ENCODE peak calls at places on chromosomes 5 and 9, in five cellular contexts. S is HepG2, D is GM12878, J is K562, P is H1. Z is an unnamed sample.

GRCh38 chr5:143931389-143931984 is 119.5 kb downstream of the HMHB1 start:
- DNase-seq in S (no peak), D (no peak), J (no peak), P (no peak), Z (no peak)

GRCh38 chr5:146607663-146608315 is 91.8 kb upstream of the GPR151 start:
- DNase-seq in S (no peak), D (no peak), J (no peak), P (no peak), Z (no peak)

GRCh38 chr5:136424835-136425694 is 59.7 kb upstream of the TRPC7 start:
- DNase-seq in S (peak), D (no peak), J (peak), P (peak), Z (peak)

GRCh38 chr9:91424403-91425176 is 958 bp upstream of the NFIL3 start:
- DNase-seq in S (peak), D (no peak), J (peak), P (no peak), Z (no peak)

GRCh38 chr5:60148356-60148755 is 254.8 kb upstream of the PDE4D start:
- DNase-seq in S (no peak), D (no peak), J (no peak), P (no peak), Z (no peak)

GRCh38 chr5:60677831-60678664 is 21.9 kb downstream of the DEPDC1B start:
- DNase-seq in S (peak), D (peak), J (peak), P (no peak), Z (no peak)

GRCh38 chr5:53397845-53398244 is 82.6 kb upstream of the FST start:
- DNase-seq in S (no peak), D (no peak), J (no peak), P (no peak), Z (peak)

GRCh38 chr9:34125681-34126206 is 754 bp downstream of the DCAF12 start:
- DNase-seq in S (peak), D (no peak), J (peak), P (no peak), Z (no peak)

GRCh38 chr9:92740446-92740961 is 24.1 kb downstream of the BICD2 start:
- DNase-seq in S (no peak), D (no peak), J (no peak), P (no peak), Z (no peak)

GRCh38 chr5:58127486-58128220 is 332.2 kb downstream of the PLK2 start:
- DNase-seq in S (no peak), D (no peak), J (no peak), P (no peak), Z (no peak)

GRCh38 chr9:86600291-86600690 is 246.1 kb upstream of the TUT7 start:
- DNase-seq in S (no peak), D (no peak), J (no peak), P (no peak), Z (no peak)

GRCh38 chr5:132110195-132110594 is 36.6 kb downstream of the CSF2 start:
- DNase-seq in S (no peak), D (no peak), J (no peak), P (no peak), Z (no peak)

GRCh38 chr9:109264865-109265532 is 55.9 kb downstream of the EPB41L4B start:
- DNase-seq in S (no peak), D (no peak), J (no peak), P (no peak), Z (no peak)

GRCh38 chr9:129175515-129175824 is 2.6 kb downstream of the IER5L start:
- DNase-seq in S (no peak), D (no peak), J (no peak), P (no peak), Z (peak)

GRCh38 chr9:129174724-129175514 is 3.1 kb downstream of the IER5L start:
- DNase-seq in S (peak), D (no peak), J (peak), P (no peak), Z (peak)

GRCh38 chr9:129177443-129177790 is 644 bp downstream of the IER5L start:
- DNase-seq in S (no peak), D (no peak), J (peak), P (no peak), Z (no peak)

GRCh38 chr9:129176786-129177442 is 1.1 kb downstream of the IER5L start:
- DNase-seq in S (no peak), D (no peak), J (no peak), P (no peak), Z (no peak)

GRCh38 chr9:129175825-129176633 is 2.0 kb downstream of the IER5L start:
- DNase-seq in S (peak), D (peak), J (peak), P (no peak), Z (peak)
- TF ChIP-seq POLR2AphosphoS5 in S (peak), D (no peak), J (no peak), P (no peak), Z (peak)

GRCh38 chr5:80406980-80407734 is 707 bp upstream of the ZFYVE16 start:
- DNase-seq in S (peak), D (no peak), J (no peak), P (no peak), Z (no peak)
- TF ChIP-seq ZNF274 in S (no peak), D (no peak), J (no peak), P (no peak), Z (no peak)

GRCh38 chr9:69120380-69121154 is 53.5 kb upstream of the TJP2 start:
- DNase-seq in S (peak), D (no peak), J (no peak), P (peak), Z (peak)

GRCh38 chr9:69122391-69123141 is 51.5 kb upstream of the TJP2 start:
- DNase-seq in S (peak), D (no peak), J (no peak), P (no peak), Z (peak)

GRCh38 chr9:69121155-69122085 is 52.7 kb upstream of the TJP2 start:
- DNase-seq in S (peak), D (no peak), J (no peak), P (no peak), Z (no peak)

GRCh38 chr9:69118656-69119055 is 55.4 kb upstream of the TJP2 start:
- DNase-seq in S (no peak), D (no peak), J (no peak), P (no peak), Z (no peak)

GRCh38 chr9:69122086-69122390 is 52.0 kb upstream of the TJP2 start:
- DNase-seq in S (peak), D (no peak), J (no peak), P (no peak), Z (no peak)
- TF ChIP-seq POLR2AphosphoS5 in S (no peak), D (no peak), J (no peak), P (no peak), Z (no peak)

GRCh38 chr5:56479126-56479525 is 246.0 kb upstream of the ANKRD55 start:
- DNase-seq in S (no peak), D (no peak), J (no peak), P (no peak), Z (no peak)

GRCh38 chr5:56479701-56480304 is 246.7 kb upstream of the ANKRD55 start:
- DNase-seq in S (no peak), D (peak), J (no peak), P (no peak), Z (no peak)

GRCh38 chr5:56481147-56481997 is 248.2 kb upstream of the ANKRD55 start:
- DNase-seq in S (peak), D (peak), J (no peak), P (no peak), Z (no peak)

GRCh38 chr5:56481998-56482698 is 249.0 kb upstream of the ANKRD55 start:
- DNase-seq in S (no peak), D (no peak), J (no peak), P (no peak), Z (no peak)

DNA sequence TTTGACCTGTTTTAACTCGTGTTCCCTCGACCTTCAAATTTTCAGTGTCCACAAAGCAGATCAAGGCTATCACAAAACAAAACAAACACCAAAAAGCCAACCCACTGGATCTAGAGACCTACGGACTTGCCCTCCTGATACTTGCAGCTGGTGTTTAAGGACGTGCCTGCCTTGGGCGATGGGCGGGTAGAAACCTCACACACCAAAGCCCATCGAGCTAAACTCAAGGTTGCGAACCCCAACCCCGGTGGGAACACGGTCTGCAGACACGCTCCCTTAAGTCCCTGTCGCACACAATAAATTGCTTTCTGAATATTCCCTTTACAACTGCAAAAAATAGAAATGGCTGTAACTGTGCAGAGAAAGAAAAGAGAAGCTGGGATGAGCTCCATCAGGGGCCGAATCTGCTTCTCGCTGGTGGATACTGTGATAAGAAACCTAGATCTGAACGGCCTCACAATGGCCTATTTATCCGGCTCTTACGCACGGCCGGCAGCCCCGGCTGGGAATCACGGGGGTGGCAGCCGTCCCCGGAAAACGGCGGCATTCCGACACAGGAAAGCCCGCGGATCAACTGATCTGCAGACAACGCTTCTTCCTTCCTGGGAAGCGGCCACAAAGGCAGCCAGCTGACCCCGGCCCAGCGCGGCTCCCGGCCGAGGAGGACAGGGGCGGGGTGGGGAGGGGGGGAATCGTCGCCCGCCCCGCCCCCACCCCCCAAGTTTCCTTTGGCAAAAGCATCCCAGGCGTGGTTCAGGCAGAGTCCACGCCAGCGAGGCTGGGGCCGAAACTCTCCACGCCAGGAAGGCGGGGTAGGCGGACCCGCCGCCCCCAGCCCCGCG is 247.4 kb upstream of the ANKRD55 start:
- DNase-seq in S (peak), D (peak), J (no peak), P (no peak), Z (no peak)
- TF ChIP-seq ZNF274 in S (peak), D (no peak), J (no peak), P (no peak), Z (no peak)

GRCh38 chr9:128551652-128552152 is 685 bp upstream of the SPTAN1 start:
- DNase-seq in S (no peak), D (no peak), J (no peak), P (no peak), Z (no peak)
- TF ChIP-seq POLR2AphosphoS5 in S (no peak), D (no peak), J (no peak), P (no peak), Z (no peak)